ENCODE peak calls at places on chromosomes 2 and 18, in ten cellular contexts. W is psoas muscle; V is activated CD8-positive, alpha-beta T cell treated with anti-CD3 and anti-CD28 coated beads for 36 hours; B is upper lobe of right lung; J is activated CD4-positive, alpha-beta T cell treated with anti-CD3 and anti-CD28 coated beads for 36 hours; H is heart left ventricle; F is naive B cell; N is stimulated activated effector memory CD8-positive, alpha-beta T cell treated with anti-CD3 and anti-CD28 coated beads, Interleukin-12 subunit alpha, Interleukin-12 subunit beta, amount 100 ng/mL, for 72 hours; I is gastrocnemius medialis; Z is lower lobe of right lung. X is an unnamed sample.

GRCh38 chr2:208315081-208315788 is 49.2 kb downstream of the PIKFYVE start:
- ATAC-seq in W (peak), V (peak), B (no peak), J (peak), H (peak), F (peak), N (peak), I (peak), Z (no peak), X (peak)

GRCh38 chr18:23077493-23078256 is 57.6 kb upstream of the CABLES1 start:
- ATAC-seq in W (no peak), V (no peak), B (peak), J (no peak), H (no peak), F (peak), N (no peak), I (no peak), Z (peak), X (no peak)

GRCh38 chr2:190380962-190381412 is 27.2 kb upstream of the MFSD6 start:
- ATAC-seq in W (no peak), V (no peak), B (no peak), J (no peak), H (no peak), F (no peak), N (no peak), I (no peak), Z (no peak), X (no peak)

GRCh38 chr2:120958623-120959366 is 223.1 kb downstream of the GLI2 start:
- ATAC-seq in W (no peak), V (no peak), B (no peak), J (no peak), H (no peak), F (no peak), N (no peak), I (no peak), Z (no peak), X (no peak)

GRCh38 chr2:210922419-210922818 is 366.0 kb downstream of the CPS1 start:
- ATAC-seq in W (no peak), V (no peak), B (no peak), J (no peak), H (no peak), F (no peak), N (no peak), I (no peak), Z (no peak), X (no peak)

GRCh38 chr2:46923011-46923669 is 7.5 kb upstream of the MCFD2 start:
- ATAC-seq in W (no peak), V (peak), B (no peak), J (no peak), H (no peak), F (no peak), N (no peak), I (no peak), Z (no peak), X (no peak)

GRCh38 chr2:181106789-181107418 is 126.5 kb downstream of the UBE2E3 start:
- ATAC-seq in W (no peak), V (peak), B (peak), J (peak), H (no peak), F (no peak), N (peak), I (no peak), Z (no peak), X (peak)

GRCh38 chr2:19362652-19363473 is 4.4 kb upstream of the OSR1 start:
- ATAC-seq in W (peak), V (peak), B (peak), J (peak), H (peak), F (peak), N (peak), I (peak), Z (peak), X (peak)

GRCh38 chr2:237449193-237449797 is 35.3 kb upstream of the COL6A3 start:
- ATAC-seq in W (peak), V (no peak), B (peak), J (no peak), H (peak), F (no peak), N (no peak), I (peak), Z (peak), X (no peak)

GRCh38 chr2:237156131-237156856 is 70.6 kb downstream of the COPS8 start:
- ATAC-seq in W (peak), V (peak), B (peak), J (peak), H (peak), F (no peak), N (peak), I (peak), Z (peak), X (peak)

GRCh38 chr2:19124135-19124534 is 234.3 kb downstream of the OSR1 start:
- ATAC-seq in W (no peak), V (no peak), B (no peak), J (peak), H (no peak), F (no peak), N (peak), I (no peak), Z (no peak), X (no peak)

GRCh38 chr18:28792404-28793103 is 615.6 kb upstream of the CDH2 start:
- ATAC-seq in W (no peak), V (no peak), B (no peak), J (no peak), H (no peak), F (no peak), N (no peak), I (no peak), Z (no peak), X (no peak)

GRCh38 chr2:7984693-7985353 is 697.0 kb upstream of the ID2 start:
- ATAC-seq in W (no peak), V (peak), B (no peak), J (peak), H (no peak), F (no peak), N (peak), I (no peak), Z (no peak), X (no peak)

GRCh38 chr2:101818531-101819451 is 121.3 kb downstream of the MAP4K4 start:
- ATAC-seq in W (no peak), V (no peak), B (no peak), J (peak), H (no peak), F (no peak), N (peak), I (no peak), Z (no peak), X (no peak)

GRCh38 chr2:85254540-85255261 is 73.1 kb downstream of the TGOLN2 start:
- ATAC-seq in W (no peak), V (no peak), B (no peak), J (no peak), H (no peak), F (no peak), N (no peak), I (no peak), Z (no peak), X (no peak)

GRCh38 chr18:8673276-8674209 is 31.8 kb upstream of the MTCL1 start:
- ATAC-seq in W (no peak), V (no peak), B (no peak), J (no peak), H (no peak), F (no peak), N (peak), I (no peak), Z (no peak), X (no peak)

GRCh38 chr2:44582363-44583008 is 220.7 kb downstream of the CAMKMT start:
- ATAC-seq in W (no peak), V (no peak), B (no peak), J (no peak), H (no peak), F (no peak), N (no peak), I (no peak), Z (no peak), X (no peak)

GRCh38 chr18:24672165-24672950 is 211.9 kb downstream of the HRH4 start:
- ATAC-seq in W (no peak), V (no peak), B (no peak), J (no peak), H (no peak), F (no peak), N (no peak), I (no peak), Z (no peak), X (no peak)

GRCh38 chr2:197707316-197708213 is 2.4 kb downstream of the MARS2 start:
- ATAC-seq in W (peak), V (no peak), B (no peak), J (no peak), H (no peak), F (no peak), N (no peak), I (no peak), Z (no peak), X (no peak)

X was measured in stimulated activated memory B cell treated with anti-CD40 and anti-IgM and Interleukin-4, amounts not matched to agents 10 μg/mL and 1 μg/mL and 100 μg/mL, for 72 hours.